ENCODE peak calls at places on chromosomes 11 and 22, in four cellular contexts. M is mucosa of descending colon, E is heart left ventricle, D is osteoblast. T is an unnamed sample.

GRCh38 chr22:37739000-37739399 is 42.2 kb downstream of the TRIOBP start:
- DNase-seq in D (peak; percentile 98), E (peak; percentile 85), M (peak; percentile 78), T (peak; percentile 94)

GRCh38 chr11:48107188-48107704 is 109.4 kb upstream of the OR4B1 start:
- DNase-seq in E (no peak), D (no peak), M (peak; percentile 70), T (no peak)

GRCh38 chr22:46851941-46852340 is 89.5 kb downstream of the TBC1D22A start:
- DNase-seq in D (peak; percentile 76), M (no peak), E (no peak), T (no peak)

GRCh38 chr11:111417011-111417765 is 38.1 kb upstream of the POU2AF1 start:
- DNase-seq in M (no peak), D (no peak), E (no peak), T (no peak)

GRCh38 chr11:11569936-11570491 is 51.8 kb downstream of the GALNT18 start:
- DNase-seq in E (peak; percentile 79), M (peak; percentile 52), D (peak; percentile 51), T (peak; percentile 30)

GRCh38 chr11:61969838-61970452 is 2.5 kb upstream of the FTH1 start:
- DNase-seq in D (peak; percentile 96), M (no peak), E (no peak), T (no peak)

GRCh38 chr22:25845985-25846745 is 104.2 kb downstream of the MYO18B start:
- DNase-seq in D (no peak), E (no peak), M (no peak), T (no peak)

GRCh38 chr22:23816552-23816976 is 22.2 kb downstream of the DERL3 start:
- DNase-seq in M (peak; percentile 14), E (no peak), D (no peak), T (no peak)

GRCh38 chr22:27668828-27669797 is 132.4 kb downstream of the MN1 start:
- DNase-seq in M (peak; percentile 75), E (peak; percentile 85), D (peak; percentile 87), T (no peak)

GRCh38 chr11:73257342-73258103 is 14.6 kb upstream of the P2RY6 start:
- DNase-seq in E (no peak), M (no peak), D (peak; percentile 95), T (peak; percentile 55)

GRCh38 chr11:121391914-121392313 is 60.2 kb upstream of the SORL1 start:
- DNase-seq in E (no peak), D (no peak), M (peak; percentile 86), T (no peak)

DNA sequence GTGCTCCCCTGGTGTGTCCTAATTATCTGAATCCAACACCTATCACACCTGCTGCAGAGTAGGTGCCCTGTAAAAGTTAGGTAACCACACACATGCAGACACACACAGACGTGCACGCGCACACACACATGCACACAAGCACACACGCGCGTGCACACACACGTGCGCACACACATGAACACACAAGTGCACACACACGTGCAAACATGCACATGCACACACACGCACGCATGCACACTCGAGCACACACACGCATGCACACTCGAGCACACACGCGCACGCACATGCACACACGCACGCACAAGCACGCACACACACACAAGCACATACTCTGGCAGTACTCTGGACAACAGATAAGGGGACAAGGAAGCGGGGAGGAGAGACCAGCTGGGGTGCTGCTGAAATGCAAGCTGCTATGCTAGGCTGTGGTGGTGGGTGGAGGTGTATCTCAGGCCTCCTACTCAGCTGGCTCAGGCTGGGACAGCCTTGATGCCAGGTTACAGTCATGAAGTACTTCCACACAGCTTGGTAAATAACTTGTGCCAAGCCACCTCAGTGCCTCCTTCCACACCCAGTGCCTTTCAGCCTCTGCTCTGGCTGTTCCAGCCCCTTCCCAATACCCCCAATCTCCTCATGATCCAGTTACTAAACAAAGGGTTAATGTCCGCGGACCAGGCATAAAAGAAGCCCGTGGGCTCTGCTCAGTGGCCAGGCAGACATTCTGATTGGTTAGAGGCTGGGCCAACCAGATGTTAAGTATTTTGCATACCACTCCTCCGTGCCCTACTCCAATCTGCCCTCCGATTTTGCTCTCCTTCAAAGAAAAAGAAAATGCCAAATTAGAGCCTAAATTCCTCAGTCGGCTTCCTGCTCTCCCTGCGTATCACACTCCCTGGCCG is 374.1 kb downstream of the TENM4 start:
- DNase-seq in M (no peak), E (no peak), D (no peak), T (no peak)
- H3K4me1 ChIP-seq in M (no peaks in the 10 kb centered on the region), E (no peaks in the 10 kb centered on the region), D (no peaks in the 10 kb centered on the region), T (peaks cover 2% of the 10 kb centered on the region)

GRCh38 chr11:96215826-96216225 is 127.2 kb downstream of the MAML2 start:
- DNase-seq in D (no peak), E (no peak), M (no peak), T (no peak)
- H3K4me1 ChIP-seq in D (peaks cover 62% of the 10 kb centered on the region), E (peaks cover 68% of the 10 kb centered on the region), M (peaks cover 34% of the 10 kb centered on the region), T (peaks cover 11% of the 10 kb centered on the region)

DNA sequence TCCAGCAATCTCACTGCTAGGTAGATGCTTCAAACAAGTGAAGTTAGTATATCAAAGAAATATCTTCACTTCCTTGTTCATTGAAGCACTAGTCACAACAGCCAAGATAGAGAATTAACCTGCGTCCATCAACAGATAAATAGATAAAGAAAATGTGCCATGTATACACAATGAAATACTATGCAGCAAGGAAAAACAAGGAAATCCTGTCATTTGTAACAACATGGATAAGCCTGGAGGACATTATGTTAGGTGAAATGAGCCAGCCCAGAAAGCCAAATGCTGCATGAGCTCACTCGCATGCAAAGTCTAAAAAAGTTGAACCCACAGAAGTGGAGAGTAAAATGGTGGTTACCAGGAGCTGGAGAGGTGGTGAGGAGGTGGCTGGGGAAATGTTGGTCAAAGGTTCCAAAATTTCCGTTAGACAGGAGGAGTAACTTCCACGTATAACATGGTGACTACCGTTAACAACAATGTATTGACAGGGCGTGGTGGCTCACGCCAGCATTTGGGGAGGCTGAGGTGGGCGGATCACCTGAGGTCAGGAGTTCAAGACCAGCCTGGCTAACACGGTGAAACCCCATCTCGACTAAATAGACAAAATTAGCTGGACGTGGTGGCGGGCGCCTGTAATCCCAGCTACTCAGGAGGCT is 23.6 kb upstream of the CARS1 start:
- DNase-seq in M (no peak), D (no peak), E (no peak), T (no peak)
- H3K4me1 ChIP-seq in M (no peaks in the 10 kb centered on the region), D (no peaks in the 10 kb centered on the region), E (no peaks in the 10 kb centered on the region), T (no peaks in the 10 kb centered on the region)

GRCh38 chr11:7591992-7592391 is 78.2 kb downstream of the PPFIBP2 start:
- DNase-seq in E (no peak), M (no peak), D (no peak), T (no peak)

GRCh38 chr11:7590529-7590928 is 76.7 kb downstream of the PPFIBP2 start:
- DNase-seq in M (no peak), D (no peak), E (no peak), T (no peak)

GRCh38 chr11:7593476-7593875 is 79.7 kb downstream of the PPFIBP2 start:
- DNase-seq in M (no peak), E (no peak), D (no peak), T (no peak)

GRCh38 chr11:7591107-7591894 is 77.5 kb downstream of the PPFIBP2 start:
- DNase-seq in E (no peak), D (no peak), M (no peak), T (no peak)

DNA sequence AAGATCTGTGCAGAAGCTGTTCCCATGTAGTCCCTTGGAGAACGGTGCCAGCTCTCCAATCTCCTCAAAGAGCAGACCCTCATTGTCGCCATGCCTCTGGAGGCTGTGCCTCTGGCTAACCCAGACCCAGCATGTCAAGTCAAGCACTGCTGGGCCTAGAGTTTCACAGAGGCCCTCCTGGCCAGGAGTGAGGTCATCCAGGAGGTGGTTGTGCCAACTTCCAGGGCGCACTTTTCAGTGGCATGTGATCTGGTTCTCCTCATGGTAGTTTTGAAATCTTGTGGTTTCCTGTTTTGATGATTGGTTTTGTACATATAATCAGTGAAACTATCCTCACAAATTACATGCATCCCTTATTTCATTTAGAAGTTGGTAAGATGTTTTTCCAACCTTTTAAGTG is 78.9 kb downstream of the PPFIBP2 start:
- DNase-seq in M (no peak), E (no peak), D (no peak), T (no peak)
- H3K4me1 ChIP-seq in M (peaks cover 25% of the 10 kb centered on the region), E (peaks cover 21% of the 10 kb centered on the region), D (peaks cover 7% of the 10 kb centered on the region), T (peaks cover 2% of the 10 kb centered on the region)

GRCh38 chr22:17920992-17921650 is 103.2 kb downstream of the MICAL3 start:
- DNase-seq in E (no peak), M (no peak), D (no peak), T (no peak)
- H3K4me1 ChIP-seq in E (peaks cover 79% of the 10 kb centered on the region), M (peaks cover 51% of the 10 kb centered on the region), D (peaks cover 50% of the 10 kb centered on the region), T (peaks cover 52% of the 10 kb centered on the region)

T was measured in ovary.